ENCODE peak calls at places on chromosomes 12 and 14, in ten cellular contexts. One of them, this sample, is unnamed.

GRCh38 chr12:109346920-109347319 is 780 bp upstream of the MYO1H start:
- DNase-seq in endothelial cell: no peak
- DNase-seq in lower lobe of right lung: no peak
- DNase-seq in body of pancreas: no peak
- DNase-seq in AG04450: no peak
- DNase-seq in CD4-positive, alpha-beta T cell: no peak
- DNase-seq in AG09309: no peak
- DNase-seq in A549: peak; percentile 32
- DNase-seq in fibroblast of villous mesenchyme: no peak
- DNase-seq in heart right ventricle: no peak
- DNase-seq in this sample: no peak

GRCh38 chr14:58104808-58105207 is 47.2 kb downstream of the ARMH4 start:
- DNase-seq in fibroblast of villous mesenchyme: peak; percentile 49
- DNase-seq in CD4-positive, alpha-beta T cell: no peak
- DNase-seq in AG09309: peak; percentile 18
- DNase-seq in A549: no peak
- DNase-seq in heart right ventricle: no peak
- DNase-seq in body of pancreas: no peak
- DNase-seq in endothelial cell: no peak
- DNase-seq in lower lobe of right lung: no peak
- DNase-seq in AG04450: peak; percentile 45
- DNase-seq in this sample: no peak

GRCh38 chr12:63753743-63754142 is 26.0 kb upstream of the RXYLT1 start:
- DNase-seq in heart right ventricle: no peak
- DNase-seq in A549: peak; percentile 22
- DNase-seq in AG09309: no peak
- DNase-seq in lower lobe of right lung: no peak
- DNase-seq in endothelial cell: no peak
- DNase-seq in body of pancreas: no peak
- DNase-seq in fibroblast of villous mesenchyme: no peak
- DNase-seq in AG04450: no peak
- DNase-seq in CD4-positive, alpha-beta T cell: no peak
- DNase-seq in this sample: no peak

GRCh38 chr12:42742691-42743090 is 153.1 kb upstream of the PRICKLE1 start:
- DNase-seq in body of pancreas: no peak
- DNase-seq in endothelial cell: no peak
- DNase-seq in lower lobe of right lung: no peak
- DNase-seq in AG09309: no peak
- DNase-seq in A549: peak; percentile 33
- DNase-seq in CD4-positive, alpha-beta T cell: no peak
- DNase-seq in AG04450: no peak
- DNase-seq in fibroblast of villous mesenchyme: no peak
- DNase-seq in heart right ventricle: no peak
- DNase-seq in this sample: no peak

GRCh38 chr12:114254998-114255397 is 150.9 kb downstream of the TBX5 start:
- DNase-seq in endothelial cell: no peak
- DNase-seq in heart right ventricle: no peak
- DNase-seq in AG09309: no peak
- DNase-seq in fibroblast of villous mesenchyme: no peak
- DNase-seq in lower lobe of right lung: no peak
- DNase-seq in CD4-positive, alpha-beta T cell: no peak
- DNase-seq in body of pancreas: no peak
- DNase-seq in A549: peak; percentile 24
- DNase-seq in AG04450: no peak
- DNase-seq in this sample: no peak

GRCh38 chr14:74852922-74853530 is 22.9 kb downstream of the PROX2 start:
- DNase-seq in AG09309: no peak
- DNase-seq in endothelial cell: no peak
- DNase-seq in body of pancreas: no peak
- DNase-seq in heart right ventricle: no peak
- DNase-seq in A549: no peak
- DNase-seq in fibroblast of villous mesenchyme: peak; percentile 84
- DNase-seq in AG04450: peak; percentile 66
- DNase-seq in CD4-positive, alpha-beta T cell: no peak
- DNase-seq in lower lobe of right lung: no peak
- DNase-seq in this sample: no peak

GRCh38 chr14:80544366-80544765 is 333.1 kb upstream of the DIO2 start:
- DNase-seq in AG04450: no peak
- DNase-seq in lower lobe of right lung: no peak
- DNase-seq in body of pancreas: no peak
- DNase-seq in A549: no peak
- DNase-seq in CD4-positive, alpha-beta T cell: no peak
- DNase-seq in AG09309: no peak
- DNase-seq in fibroblast of villous mesenchyme: no peak
- DNase-seq in endothelial cell: no peak
- DNase-seq in heart right ventricle: no peak
- DNase-seq in this sample: no peak

GRCh38 chr12:70733385-70733784 is 96.2 kb upstream of the PTPRB start:
- DNase-seq in endothelial cell: peak; percentile 32
- DNase-seq in lower lobe of right lung: no peak
- DNase-seq in AG09309: peak; percentile 21
- DNase-seq in CD4-positive, alpha-beta T cell: no peak
- DNase-seq in A549: peak; percentile 73
- DNase-seq in body of pancreas: peak; percentile 27
- DNase-seq in AG04450: no peak
- DNase-seq in fibroblast of villous mesenchyme: peak; percentile 69
- DNase-seq in heart right ventricle: no peak
- DNase-seq in this sample: peak; percentile 12

GRCh38 chr14:42112108-42112507 is 505.4 kb downstream of the LRFN5 start:
- DNase-seq in body of pancreas: no peak
- DNase-seq in A549: no peak
- DNase-seq in fibroblast of villous mesenchyme: peak; percentile 7
- DNase-seq in AG09309: peak; percentile 18
- DNase-seq in heart right ventricle: no peak
- DNase-seq in CD4-positive, alpha-beta T cell: no peak
- DNase-seq in AG04450: no peak
- DNase-seq in endothelial cell: no peak
- DNase-seq in lower lobe of right lung: no peak
- DNase-seq in this sample: no peak

GRCh38 chr12:54369597-54370217 is 5.4 kb upstream of the GPR84 start:
- DNase-seq in CD4-positive, alpha-beta T cell: no peak
- DNase-seq in fibroblast of villous mesenchyme: no peak
- DNase-seq in AG09309: no peak
- DNase-seq in AG04450: no peak
- DNase-seq in endothelial cell: no peak
- DNase-seq in body of pancreas: no peak
- DNase-seq in A549: no peak
- DNase-seq in lower lobe of right lung: no peak
- DNase-seq in heart right ventricle: no peak
- DNase-seq in this sample: no peak

GRCh38 chr12:54372113-54372806 is 8.0 kb upstream of the GPR84 start:
- DNase-seq in fibroblast of villous mesenchyme: no peak
- DNase-seq in AG09309: no peak
- DNase-seq in AG04450: no peak
- DNase-seq in heart right ventricle: no peak
- DNase-seq in CD4-positive, alpha-beta T cell: no peak
- DNase-seq in body of pancreas: no peak
- DNase-seq in A549: no peak
- DNase-seq in lower lobe of right lung: no peak
- DNase-seq in endothelial cell: no peak
- DNase-seq in this sample: no peak

GRCh38 chr12:54368709-54369596 is 4.7 kb upstream of the GPR84 start:
- DNase-seq in heart right ventricle: peak; percentile 91
- DNase-seq in fibroblast of villous mesenchyme: peak; percentile 87
- DNase-seq in A549: peak; percentile 87
- DNase-seq in AG09309: peak; percentile 57
- DNase-seq in body of pancreas: peak; percentile 91
- DNase-seq in lower lobe of right lung: peak; percentile 91
- DNase-seq in CD4-positive, alpha-beta T cell: peak; percentile 85
- DNase-seq in endothelial cell: peak; percentile 93
- DNase-seq in AG04450: peak; percentile 85
- DNase-seq in this sample: peak; percentile 81

GRCh38 chr12:54371328-54372112 is 7.2 kb upstream of the GPR84 start:
- DNase-seq in AG04450: no peak
- DNase-seq in body of pancreas: no peak
- DNase-seq in fibroblast of villous mesenchyme: peak; percentile 48
- DNase-seq in CD4-positive, alpha-beta T cell: no peak
- DNase-seq in endothelial cell: no peak
- DNase-seq in AG09309: no peak
- DNase-seq in lower lobe of right lung: no peak
- DNase-seq in A549: no peak
- DNase-seq in heart right ventricle: peak; percentile 70
- DNase-seq in this sample: no peak

DNA sequence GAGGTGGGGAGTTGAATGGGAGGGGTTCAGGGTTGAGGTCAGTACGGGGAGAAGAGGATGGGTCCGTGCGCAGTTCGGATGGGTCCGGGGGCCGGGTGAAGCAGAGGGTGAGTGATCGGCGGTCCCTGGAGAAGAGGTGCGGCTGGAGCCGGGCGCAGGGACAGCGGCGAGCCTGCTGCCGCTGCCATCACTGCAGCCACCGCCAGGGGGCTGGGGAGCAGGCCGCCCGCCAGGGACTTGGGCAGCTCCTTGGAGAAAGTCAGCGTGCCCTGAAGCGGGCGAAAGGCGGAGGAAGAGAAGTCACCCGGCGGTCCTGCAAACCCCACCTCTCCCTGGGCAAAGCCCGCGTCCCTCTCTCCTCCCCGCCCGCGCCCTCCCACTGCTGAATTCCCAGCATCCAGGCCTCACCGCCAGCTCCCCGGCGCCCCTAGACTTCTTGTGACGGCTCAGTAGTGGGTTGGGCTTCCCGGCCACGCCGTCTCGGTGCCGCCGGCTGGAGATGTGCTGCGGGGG is 6.0 kb upstream of the GPR84 start:
- DNase-seq in CD4-positive, alpha-beta T cell: no peak
- DNase-seq in AG04450: peak; percentile 46
- DNase-seq in heart right ventricle: peak; percentile 85
- DNase-seq in fibroblast of villous mesenchyme: peak; percentile 84
- DNase-seq in A549: peak; percentile 90
- DNase-seq in AG09309: peak; percentile 48
- DNase-seq in lower lobe of right lung: peak; percentile 79
- DNase-seq in body of pancreas: peak; percentile 71
- DNase-seq in endothelial cell: peak; percentile 92
- DNase-seq in this sample: peak; percentile 77
- TF ChIP-seq CTCF in CD4-positive, alpha-beta T cell: no peak
- TF ChIP-seq CTCF in AG04450: peak; percentile 93
- TF ChIP-seq CTCF in heart right ventricle: peak; percentile 96
- TF ChIP-seq CTCF in fibroblast of villous mesenchyme: peak; percentile 92
- TF ChIP-seq CTCF in A549: peak; percentile 81
- TF ChIP-seq CTCF in AG09309: peak; percentile 91
- TF ChIP-seq CTCF in lower lobe of right lung: peak; percentile 87
- TF ChIP-seq CTCF in body of pancreas: peak; percentile 97
- TF ChIP-seq CTCF in endothelial cell: peak; percentile 94
- TF ChIP-seq CTCF in this sample: peak; percentile 97

GRCh38 chr12:58298793-58299192 is 357.4 kb downstream of the ATP23 start:
- DNase-seq in fibroblast of villous mesenchyme: peak; percentile 19
- DNase-seq in heart right ventricle: no peak
- DNase-seq in endothelial cell: no peak
- DNase-seq in CD4-positive, alpha-beta T cell: no peak
- DNase-seq in A549: no peak
- DNase-seq in body of pancreas: no peak
- DNase-seq in AG09309: no peak
- DNase-seq in AG04450: no peak
- DNase-seq in lower lobe of right lung: no peak
- DNase-seq in this sample: no peak

GRCh38 chr12:58306266-58306995 is 365.1 kb downstream of the ATP23 start:
- DNase-seq in A549: no peak
- DNase-seq in AG09309: no peak
- DNase-seq in lower lobe of right lung: no peak
- DNase-seq in CD4-positive, alpha-beta T cell: no peak
- DNase-seq in fibroblast of villous mesenchyme: no peak
- DNase-seq in body of pancreas: no peak
- DNase-seq in endothelial cell: no peak
- DNase-seq in AG04450: no peak
- DNase-seq in heart right ventricle: no peak
- DNase-seq in this sample: no peak

GRCh38 chr12:58299371-58299770 is 358.0 kb downstream of the ATP23 start:
- DNase-seq in heart right ventricle: no peak
- DNase-seq in A549: no peak
- DNase-seq in AG04450: no peak
- DNase-seq in body of pancreas: no peak
- DNase-seq in lower lobe of right lung: no peak
- DNase-seq in fibroblast of villous mesenchyme: peak; percentile 72
- DNase-seq in endothelial cell: no peak
- DNase-seq in AG09309: no peak
- DNase-seq in CD4-positive, alpha-beta T cell: no peak
- DNase-seq in this sample: no peak

GRCh38 chr12:58301337-58302122 is 360.2 kb downstream of the ATP23 start:
- DNase-seq in lower lobe of right lung: no peak
- DNase-seq in AG04450: no peak
- DNase-seq in CD4-positive, alpha-beta T cell: no peak
- DNase-seq in heart right ventricle: no peak
- DNase-seq in body of pancreas: no peak
- DNase-seq in A549: no peak
- DNase-seq in endothelial cell: no peak
- DNase-seq in AG09309: no peak
- DNase-seq in fibroblast of villous mesenchyme: no peak
- DNase-seq in this sample: no peak

DNA sequence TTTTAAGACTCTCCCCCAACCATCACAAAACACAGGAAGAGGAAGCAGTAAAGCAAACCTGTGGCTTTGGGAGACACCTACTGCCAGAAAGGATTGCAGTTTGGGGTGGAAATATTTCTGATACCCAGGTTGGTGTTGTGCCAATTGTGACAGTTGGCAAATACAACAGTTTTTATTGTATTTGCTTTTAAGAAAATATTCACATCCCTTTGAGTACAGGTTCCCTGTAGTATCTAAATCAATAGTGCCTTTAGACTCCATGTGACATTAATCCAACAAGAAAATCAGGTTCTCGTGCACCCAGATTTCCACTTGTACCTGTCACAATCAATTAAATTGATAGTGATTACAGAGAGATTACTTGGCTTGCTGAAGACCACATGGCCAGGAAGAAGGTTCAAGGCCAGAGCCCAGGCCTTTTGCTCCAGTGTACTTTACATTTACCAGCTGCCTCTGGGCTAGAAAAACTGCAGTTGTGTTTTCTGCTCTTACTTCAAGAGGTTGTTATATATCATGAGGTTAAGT is 361.2 kb downstream of the ATP23 start:
- DNase-seq in heart right ventricle: no peak
- DNase-seq in body of pancreas: peak; percentile 40
- DNase-seq in lower lobe of right lung: no peak
- DNase-seq in A549: peak; percentile 42
- DNase-seq in AG04450: no peak
- DNase-seq in endothelial cell: no peak
- DNase-seq in fibroblast of villous mesenchyme: peak; percentile 60
- DNase-seq in CD4-positive, alpha-beta T cell: no peak
- DNase-seq in AG09309: no peak
- DNase-seq in this sample: no peak
- TF ChIP-seq CTCF in heart right ventricle: peak; percentile 53
- TF ChIP-seq CTCF in body of pancreas: no peak
- TF ChIP-seq CTCF in lower lobe of right lung: no peak
- TF ChIP-seq CTCF in A549: peak; percentile 22
- TF ChIP-seq CTCF in AG04450: no peak
- TF ChIP-seq CTCF in endothelial cell: no peak
- TF ChIP-seq CTCF in fibroblast of villous mesenchyme: no peak
- TF ChIP-seq CTCF in CD4-positive, alpha-beta T cell: no peak
- TF ChIP-seq CTCF in AG09309: no peak
- TF ChIP-seq CTCF in this sample: no peak

GRCh38 chr12:29088611-29089219 is 60.4 kb upstream of the FAR2 start:
- DNase-seq in A549: peak; percentile 4
- DNase-seq in body of pancreas: no peak
- DNase-seq in heart right ventricle: no peak
- DNase-seq in CD4-positive, alpha-beta T cell: no peak
- DNase-seq in endothelial cell: no peak
- DNase-seq in AG04450: no peak
- DNase-seq in AG09309: no peak
- DNase-seq in lower lobe of right lung: no peak
- DNase-seq in fibroblast of villous mesenchyme: peak; percentile 26
- DNase-seq in this sample: no peak
- TF ChIP-seq CTCF in A549: peak; percentile 26
- TF ChIP-seq CTCF in body of pancreas: no peak
- TF ChIP-seq CTCF in heart right ventricle: peak; percentile 52
- TF ChIP-seq CTCF in CD4-positive, alpha-beta T cell: peak; percentile 67
- TF ChIP-seq CTCF in endothelial cell: peak; percentile 56
- TF ChIP-seq CTCF in AG04450: peak; percentile 49
- TF ChIP-seq CTCF in AG09309: peak; percentile 48
- TF ChIP-seq CTCF in lower lobe of right lung: peak; percentile 51
- TF ChIP-seq CTCF in fibroblast of villous mesenchyme: peak; percentile 50
- TF ChIP-seq CTCF in this sample: peak; percentile 48

GRCh38 chr12:131836193-131836592 is 8.0 kb downstream of the MMP17 start:
- DNase-seq in fibroblast of villous mesenchyme: peak; percentile 38
- DNase-seq in AG04450: no peak
- DNase-seq in lower lobe of right lung: no peak
- DNase-seq in AG09309: no peak
- DNase-seq in A549: no peak
- DNase-seq in body of pancreas: no peak
- DNase-seq in heart right ventricle: no peak
- DNase-seq in endothelial cell: no peak
- DNase-seq in CD4-positive, alpha-beta T cell: no peak
- DNase-seq in this sample: no peak
- TF ChIP-seq CTCF in fibroblast of villous mesenchyme: peak; percentile 56
- TF ChIP-seq CTCF in AG04450: peak; percentile 54
- TF ChIP-seq CTCF in lower lobe of right lung: peak; percentile 25
- TF ChIP-seq CTCF in AG09309: peak; percentile 41
- TF ChIP-seq CTCF in A549: peak; percentile 52
- TF ChIP-seq CTCF in body of pancreas: peak; percentile 30
- TF ChIP-seq CTCF in heart right ventricle: peak; percentile 59
- TF ChIP-seq CTCF in endothelial cell: no peak
- TF ChIP-seq CTCF in CD4-positive, alpha-beta T cell: peak; percentile 46
- TF ChIP-seq CTCF in this sample: peak; percentile 44